ENCODE peak calls at places on chromosomes 1 and 21, in six cellular contexts. F, C, M, Y, Q and S are unnamed samples.

GRCh38 chr1:181015258-181015630 is 7.4 kb downstream of the STX6 start:
- DNase-seq in F (no peak), C (no peak), M (no peak), Y (no peak), Q (no peak), S (no peak)

GRCh38 chr1:220962031-220962751 is 82.9 kb downstream of the HLX start:
- DNase-seq in F (no peak), C (no peak), M (no peak), Y (peak), Q (peak), S (no peak)

GRCh38 chr1:227939791-227940771 is 7.7 kb downstream of the WNT9A start:
- DNase-seq in F (no peak), C (peak), M (no peak), Y (no peak), Q (no peak), S (no peak)

GRCh38 chr1:196660912-196661311 is 9.1 kb downstream of the CFH start:
- DNase-seq in F (peak), C (no peak), M (no peak), Y (peak), Q (no peak), S (peak)

GRCh38 chr1:179226749-179227148 is 2.7 kb downstream of the ABL2 start:
- DNase-seq in F (no peak), C (no peak), M (no peak), Y (no peak), Q (peak), S (no peak)

GRCh38 chr1:108200627-108201106 is 524 bp upstream of the SLC25A24 start:
- DNase-seq in F (peak), C (no peak), M (no peak), Y (peak), Q (peak), S (peak)

GRCh38 chr1:228148196-228148861 is 1.4 kb upstream of the GJC2 start:
- DNase-seq in F (peak), C (peak), M (no peak), Y (no peak), Q (no peak), S (no peak)

GRCh38 chr1:53327183-53327941 is 508 bp downstream of the LRP8 start:
- DNase-seq in F (peak), C (peak), M (no peak), Y (peak), Q (peak), S (peak)

GRCh38 chr1:150555971-150556865 is 7.0 kb downstream of the ADAMTSL4 start:
- DNase-seq in F (no peak), C (no peak), M (no peak), Y (no peak), Q (no peak), S (no peak)

GRCh38 chr1:206911064-206911663 is 10.6 kb downstream of the FCMR start:
- DNase-seq in F (peak), C (no peak), M (no peak), Y (peak), Q (peak), S (peak)

GRCh38 chr1:196623079-196623478 is 14.8 kb upstream of the KCNT2 start:
- DNase-seq in F (no peak), C (no peak), M (no peak), Y (no peak), Q (no peak), S (no peak)

GRCh38 chr1:56526571-56527174 is 52.7 kb downstream of the PLPP3 start:
- DNase-seq in F (no peak), C (no peak), M (peak), Y (no peak), Q (no peak), S (no peak)

GRCh38 chr1:16993521-16994038 is 13.2 kb upstream of the MFAP2 start:
- DNase-seq in F (no peak), C (peak), M (no peak), Y (no peak), Q (no peak), S (no peak)

GRCh38 chr1:210293191-210293607 is 35.5 kb upstream of the HHAT start:
- DNase-seq in F (no peak), C (no peak), M (no peak), Y (no peak), Q (no peak), S (no peak)

GRCh38 chr1:33182452-33182851 is 609 bp upstream of the TRIM62 start:
- DNase-seq in F (peak), C (peak), M (no peak), Y (no peak), Q (no peak), S (peak)

GRCh38 chr1:11797525-11798216 is 8.1 kb downstream of the MTHFR start:
- DNase-seq in F (no peak), C (no peak), M (no peak), Y (no peak), Q (no peak), S (peak)

GRCh38 chr1:157988002-157988401 is 5.4 kb upstream of the KIRREL1 start:
- DNase-seq in F (no peak), C (no peak), M (no peak), Y (no peak), Q (no peak), S (no peak)

GRCh38 chr1:108561145-108561458 is 1.2 kb downstream of the EEIG2 start:
- DNase-seq in F (no peak), C (no peak), M (no peak), Y (no peak), Q (no peak), S (no peak)

GRCh38 chr1:192852548-192852947 is 43.7 kb downstream of the RGS2 start:
- DNase-seq in F (no peak), C (no peak), M (no peak), Y (no peak), Q (no peak), S (no peak)

GRCh38 chr1:10646347-10646861 is 150.0 kb downstream of the CASZ1 start:
- DNase-seq in F (peak), C (no peak), M (no peak), Y (peak), Q (no peak), S (peak)

GRCh38 chr1:24987424-24987823 is 57.3 kb upstream of the RUNX3 start:
- DNase-seq in F (no peak), C (no peak), M (no peak), Y (no peak), Q (no peak), S (no peak)

GRCh38 chr1:24989082-24989481 is 59.0 kb upstream of the RUNX3 start:
- DNase-seq in F (no peak), C (no peak), M (no peak), Y (no peak), Q (no peak), S (no peak)

GRCh38 chr1:24990136-24990535 is 60.1 kb upstream of the RUNX3 start:
- DNase-seq in F (no peak), C (no peak), M (no peak), Y (no peak), Q (no peak), S (no peak)

GRCh38 chr1:24987875-24988559 is 57.9 kb upstream of the RUNX3 start:
- DNase-seq in F (no peak), C (no peak), M (peak), Y (no peak), Q (no peak), S (peak)

GRCh38 chr1:24988560-24988912 is 58.5 kb upstream of the RUNX3 start:
- DNase-seq in F (no peak), C (no peak), M (no peak), Y (no peak), Q (no peak), S (no peak)
- TF ChIP-seq CHD2 in F (no peak), C (no peak), M (no peak), Y (no peak), Q (no peak), S (no peak)

GRCh38 chr21:15379776-15380175 is 315.0 kb upstream of the NRIP1 start:
- DNase-seq in F (no peak), C (no peak), M (no peak), Y (no peak), Q (no peak), S (no peak)
- TF ChIP-seq CHD2 in F (no peak), C (no peak), M (no peak), Y (no peak), Q (no peak), S (no peak)

DNA sequence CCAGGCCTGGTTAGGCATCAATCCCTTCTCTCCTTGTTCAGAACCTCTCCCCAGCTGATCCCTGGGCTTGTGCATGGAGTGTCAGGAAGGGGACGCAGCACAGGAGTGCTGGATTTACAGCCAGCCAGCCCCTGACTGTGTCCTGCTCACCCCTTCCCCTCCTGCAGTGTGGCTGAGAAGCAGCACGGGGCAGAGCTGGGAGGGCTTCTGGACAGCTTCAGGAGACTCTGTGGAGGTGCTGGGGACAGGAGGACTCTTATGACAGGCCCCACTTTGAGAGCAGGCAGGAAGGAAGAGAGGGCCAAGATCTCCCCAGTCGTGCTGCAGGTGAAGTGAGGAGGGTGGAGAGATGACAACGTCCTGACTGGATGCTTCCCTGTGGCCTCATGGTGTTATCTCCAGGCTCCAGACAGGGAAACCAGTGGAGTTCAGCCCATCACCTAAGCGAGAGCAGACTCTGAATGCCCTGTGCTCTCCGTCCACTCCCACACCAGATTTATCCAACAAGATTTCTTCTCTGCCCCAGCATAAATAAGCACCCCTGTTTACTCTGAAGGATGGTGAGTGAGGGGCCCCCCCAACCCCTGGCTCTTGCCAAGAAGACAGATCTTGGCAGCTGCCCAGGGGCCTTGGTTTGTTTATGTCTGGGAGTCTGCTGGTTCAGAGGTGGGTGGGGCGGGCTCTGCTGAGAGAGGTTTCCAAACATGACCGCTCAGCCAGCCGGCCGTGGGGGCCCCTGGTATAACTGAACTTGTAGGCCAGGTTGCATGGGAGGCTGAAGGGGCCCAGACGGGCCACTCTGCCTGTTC is 21.3 kb downstream of the TMCC2 start:
- DNase-seq in F (peak), C (no peak), M (no peak), Y (no peak), Q (no peak), S (peak)
- TF ChIP-seq CHD2 in F (no peak), C (no peak), M (no peak), Y (no peak), Q (no peak), S (no peak)

DNA sequence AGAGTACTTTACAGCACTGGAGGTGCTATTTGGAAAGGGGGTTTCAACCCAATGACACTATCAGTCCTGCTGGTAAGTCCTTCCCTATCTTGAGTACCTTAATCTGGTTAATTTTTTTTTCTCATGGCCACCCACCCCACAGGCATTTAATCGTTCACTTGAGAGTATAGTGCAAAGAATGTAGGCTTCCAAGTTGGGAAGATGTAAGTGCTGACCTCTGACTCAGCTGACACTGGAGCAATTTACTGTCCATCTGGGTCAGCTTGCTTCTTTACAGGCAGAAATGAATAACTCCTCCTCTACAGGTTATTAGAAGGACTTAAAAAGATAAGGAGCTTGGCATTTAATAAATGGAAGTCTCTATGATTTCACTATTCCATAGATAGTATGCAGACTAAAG is 89.6 kb downstream of the AK5 start:
- DNase-seq in F (no peak), C (no peak), M (no peak), Y (no peak), Q (no peak), S (no peak)
- TF ChIP-seq CHD2 in F (no peak), C (no peak), M (no peak), Y (no peak), Q (no peak), S (no peak)

DNA sequence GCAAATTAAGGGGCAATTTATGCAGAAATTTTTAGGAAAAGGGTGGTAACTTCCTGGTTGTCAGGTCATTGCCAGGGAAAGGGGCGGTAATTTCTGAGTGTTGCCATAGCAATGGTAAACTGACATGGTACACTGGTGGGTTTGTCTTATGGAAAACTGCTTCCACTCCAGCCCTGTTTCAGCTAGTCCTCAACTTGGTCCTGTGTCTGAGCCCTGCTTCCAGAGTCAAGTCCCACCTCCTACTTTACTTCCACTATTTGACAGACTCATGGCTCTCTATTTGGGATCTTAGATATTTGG is 12.1 kb upstream of the SLAMF1 start:
- DNase-seq in F (no peak), C (no peak), M (no peak), Y (peak), Q (no peak), S (no peak)
- TF ChIP-seq CHD2 in F (no peak), C (no peak), M (no peak), Y (no peak), Q (no peak), S (no peak)

DNA sequence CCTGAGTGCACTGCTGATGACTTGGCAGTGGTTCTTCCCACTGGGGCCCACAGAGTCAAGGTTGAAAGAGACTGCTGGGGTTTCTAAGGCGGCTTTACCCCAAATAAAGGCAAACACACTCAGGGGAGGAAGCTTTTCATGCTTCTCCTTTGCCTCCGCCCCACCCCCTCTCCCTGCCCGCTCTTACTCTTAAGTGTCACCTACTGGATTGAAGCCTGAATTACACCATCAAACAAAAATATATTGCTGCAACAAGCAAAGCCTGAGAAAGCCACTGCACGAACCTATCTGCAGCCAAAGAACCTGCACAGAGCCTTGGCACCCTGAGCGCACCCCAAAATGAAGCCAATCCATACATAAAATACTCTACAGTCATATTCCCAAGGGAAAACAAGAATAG is 63.1 kb downstream of the PTGFR start:
- DNase-seq in F (no peak), C (no peak), M (no peak), Y (peak), Q (peak), S (peak)
- TF ChIP-seq CHD2 in F (no peak), C (no peak), M (no peak), Y (no peak), Q (no peak), S (no peak)

GRCh38 chr1:116097600-116097999 is 13.6 kb upstream of the MAB21L3 start:
- DNase-seq in F (no peak), C (no peak), M (no peak), Y (no peak), Q (no peak), S (no peak)
- TF ChIP-seq CHD2 in F (no peak), C (no peak), M (no peak), Y (no peak), Q (no peak), S (no peak)

GRCh38 chr21:15028186-15028585 is 36.6 kb downstream of the NRIP1 start:
- DNase-seq in F (no peak), C (no peak), M (no peak), Y (no peak), Q (no peak), S (no peak)

GRCh38 chr21:15026370-15026769 is 38.4 kb downstream of the NRIP1 start:
- DNase-seq in F (no peak), C (no peak), M (no peak), Y (no peak), Q (no peak), S (no peak)

GRCh38 chr21:15027056-15027455 is 37.7 kb downstream of the NRIP1 start:
- DNase-seq in F (no peak), C (no peak), M (no peak), Y (no peak), Q (no peak), S (no peak)

GRCh38 chr21:15031790-15032357 is 32.9 kb downstream of the NRIP1 start:
- DNase-seq in F (no peak), C (no peak), M (no peak), Y (no peak), Q (no peak), S (no peak)

DNA sequence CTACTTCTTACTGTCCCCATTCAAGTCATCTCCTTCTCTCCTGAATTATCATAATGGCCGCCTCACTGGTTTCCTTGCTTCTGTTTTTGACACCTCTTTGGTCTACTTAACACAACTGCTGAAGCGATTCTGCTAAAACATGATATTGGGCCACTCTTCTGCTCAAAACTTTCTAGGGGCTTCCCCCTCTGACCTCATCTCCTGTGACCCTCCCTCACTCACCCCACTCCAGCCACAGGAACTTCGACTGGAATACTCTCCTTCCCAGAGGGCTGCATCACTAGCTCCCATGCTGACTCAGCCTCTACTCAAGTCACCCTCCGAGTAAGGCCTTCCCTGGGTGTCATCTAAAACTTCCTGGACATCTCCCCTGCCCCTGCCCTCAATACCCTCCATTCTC is 35.7 kb downstream of the NRIP1 start:
- DNase-seq in F (no peak), C (no peak), M (no peak), Y (no peak), Q (no peak), S (no peak)
- TF ChIP-seq CHD2 in F (no peak), C (no peak), M (no peak), Y (no peak), Q (no peak), S (no peak)